ENCODE peak calls at places on chromosomes 3 and 15, in five cellular contexts. One of them, this sample, is unnamed.

GRCh38 chr3:83500422-83500821 is 1458.4 kb upstream of the CADM2 start:
- DNase-seq in IMR-90: no peak
- DNase-seq in heart left ventricle: no peak
- DNase-seq in fibroblast of lung: no peak
- DNase-seq in Panc1: no peak
- DNase-seq in this sample: no peak

GRCh38 chr3:59482001-59482400 is 432.2 kb upstream of the CFAP20DC start:
- DNase-seq in IMR-90: no peak
- DNase-seq in heart left ventricle: no peak
- DNase-seq in fibroblast of lung: no peak
- DNase-seq in Panc1: no peak
- DNase-seq in this sample: no peak

GRCh38 chr3:47163990-47164848 is at the start of gene SETD2:
- DNase-seq in IMR-90: peak; percentile 90
- DNase-seq in heart left ventricle: peak; percentile 96
- DNase-seq in fibroblast of lung: peak; percentile 92
- DNase-seq in Panc1: peak; percentile 39
- DNase-seq in this sample: peak; percentile 96

GRCh38 chr3:143934791-143935190 is 36.8 kb upstream of the DIPK2A start:
- DNase-seq in IMR-90: no peak
- DNase-seq in heart left ventricle: no peak
- DNase-seq in fibroblast of lung: no peak
- DNase-seq in Panc1: no peak
- DNase-seq in this sample: no peak

GRCh38 chr3:27960133-27960532 is 238.0 kb upstream of the EOMES start:
- DNase-seq in IMR-90: peak; percentile 1
- DNase-seq in heart left ventricle: no peak
- DNase-seq in fibroblast of lung: peak; percentile 41
- DNase-seq in Panc1: peak; percentile 22
- DNase-seq in this sample: no peak

GRCh38 chr15:80918440-80918839 is 71.2 kb downstream of the MESD start:
- DNase-seq in IMR-90: no peak
- DNase-seq in heart left ventricle: no peak
- DNase-seq in fibroblast of lung: no peak
- DNase-seq in Panc1: no peak
- DNase-seq in this sample: no peak

GRCh38 chr3:33044676-33045075 is 52.3 kb downstream of the GLB1 start:
- DNase-seq in IMR-90: no peak
- DNase-seq in heart left ventricle: no peak
- DNase-seq in fibroblast of lung: no peak
- DNase-seq in Panc1: no peak
- DNase-seq in this sample: no peak

GRCh38 chr3:120894285-120894684 is 13.7 kb upstream of the STXBP5L start:
- DNase-seq in IMR-90: no peak
- DNase-seq in heart left ventricle: no peak
- DNase-seq in fibroblast of lung: no peak
- DNase-seq in Panc1: no peak
- DNase-seq in this sample: no peak

GRCh38 chr3:132180337-132180791 is 136.8 kb upstream of the ACP3 start:
- DNase-seq in IMR-90: peak; percentile 66
- DNase-seq in heart left ventricle: no peak
- DNase-seq in fibroblast of lung: peak; percentile 76
- DNase-seq in Panc1: peak; percentile 45
- DNase-seq in this sample: no peak

GRCh38 chr3:139448104-139448503 is 28.2 kb downstream of the RBP2 start:
- DNase-seq in IMR-90: no peak
- DNase-seq in heart left ventricle: no peak
- DNase-seq in fibroblast of lung: no peak
- DNase-seq in Panc1: no peak
- DNase-seq in this sample: no peak

GRCh38 chr3:157132936-157133335 is 27.0 kb downstream of the CCNL1 start:
- DNase-seq in IMR-90: no peak
- DNase-seq in heart left ventricle: no peak
- DNase-seq in fibroblast of lung: no peak
- DNase-seq in Panc1: no peak
- DNase-seq in this sample: no peak
- H3K27ac ChIP-seq in IMR-90: no peak overlapping the region
- H3K27ac ChIP-seq in heart left ventricle: no peak overlapping the region
- H3K27ac ChIP-seq in fibroblast of lung: no peak overlapping the region
- H3K27ac ChIP-seq in Panc1: no peak overlapping the region
- H3K27ac ChIP-seq in this sample: peak overlapping the region; percentile 82

DNA sequence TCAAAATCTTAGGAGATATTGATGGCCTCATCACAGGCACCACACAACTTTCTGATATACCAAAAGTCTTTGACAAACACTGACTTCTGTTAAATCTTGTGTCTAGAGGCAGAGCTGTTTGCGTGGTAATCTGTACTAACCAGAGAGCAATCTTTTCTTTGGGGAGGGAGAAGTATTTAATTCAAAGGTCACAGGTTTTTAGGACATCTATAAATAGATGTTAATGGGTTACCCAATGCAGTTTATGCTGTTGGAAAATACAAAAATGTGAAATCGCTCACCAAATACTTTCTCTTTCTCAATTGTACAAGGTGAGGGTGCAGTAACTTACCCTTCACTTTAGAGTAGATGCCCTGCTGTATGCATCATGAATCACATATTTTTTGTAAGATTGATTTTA is 510.5 kb downstream of the NSUN3 start:
- DNase-seq in IMR-90: no peak
- DNase-seq in heart left ventricle: no peak
- DNase-seq in fibroblast of lung: no peak
- DNase-seq in Panc1: no peak
- DNase-seq in this sample: no peak
- H3K4me3 ChIP-seq in IMR-90: no peak overlapping the region
- H3K4me3 ChIP-seq in heart left ventricle: no peak overlapping the region
- H3K4me3 ChIP-seq in fibroblast of lung: no peak overlapping the region
- H3K4me3 ChIP-seq in Panc1: no peak overlapping the region
- H3K4me3 ChIP-seq in this sample: no peak overlapping the region

GRCh38 chr3:188052229-188052965 is 101.6 kb upstream of the LPP start:
- DNase-seq in IMR-90: peak; percentile 32
- DNase-seq in heart left ventricle: peak; percentile 86
- DNase-seq in fibroblast of lung: peak; percentile 62
- DNase-seq in Panc1: no peak
- DNase-seq in this sample: peak; percentile 83
- TF ChIP-seq CTCF in IMR-90: peak; percentile 26
- TF ChIP-seq CTCF in heart left ventricle: peak; percentile 62
- TF ChIP-seq CTCF in fibroblast of lung: peak; percentile 31
- TF ChIP-seq CTCF in Panc1: peak; percentile 9
- TF ChIP-seq CTCF in this sample: peak; percentile 70

DNA sequence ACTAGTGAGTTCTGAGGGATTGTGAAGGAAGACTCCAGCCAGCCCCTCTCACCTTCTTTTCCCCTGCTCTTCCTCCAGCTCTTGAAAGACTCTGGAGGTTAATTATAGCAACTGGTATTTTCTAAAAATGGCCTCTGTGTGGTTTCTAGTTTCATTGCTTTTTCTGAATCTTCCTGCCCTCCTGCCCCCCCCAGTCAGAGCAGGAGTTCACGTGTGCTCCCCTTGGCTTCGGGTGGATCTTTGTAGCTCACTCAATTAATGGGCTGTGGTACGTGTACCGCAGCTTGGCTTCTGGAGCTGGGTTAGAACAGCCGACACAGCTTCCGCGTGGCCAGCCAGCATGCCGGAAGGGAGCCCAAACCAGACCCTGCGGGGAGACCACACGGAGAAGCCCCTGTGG is 31.5 kb downstream of the TM2D3 start:
- DNase-seq in IMR-90: no peak
- DNase-seq in heart left ventricle: no peak
- DNase-seq in fibroblast of lung: no peak
- DNase-seq in Panc1: no peak
- DNase-seq in this sample: no peak
- H3K27ac ChIP-seq in IMR-90: no peak overlapping the region
- H3K27ac ChIP-seq in heart left ventricle: no peak overlapping the region
- H3K27ac ChIP-seq in fibroblast of lung: no peak overlapping the region
- H3K27ac ChIP-seq in Panc1: no peak overlapping the region
- H3K27ac ChIP-seq in this sample: no peak overlapping the region

GRCh38 chr15:21262851-21263400 is 177.4 kb downstream of the POTEB3 start:
- DNase-seq in IMR-90: no peak
- DNase-seq in heart left ventricle: no peak
- DNase-seq in fibroblast of lung: no peak
- DNase-seq in Panc1: no peak
- DNase-seq in this sample: no peak

GRCh38 chr15:21267231-21267630 is 173.1 kb downstream of the POTEB3 start:
- DNase-seq in IMR-90: no peak
- DNase-seq in heart left ventricle: no peak
- DNase-seq in fibroblast of lung: no peak
- DNase-seq in Panc1: no peak
- DNase-seq in this sample: no peak

GRCh38 chr15:21270474-21270873 is 169.8 kb downstream of the POTEB3 start:
- DNase-seq in IMR-90: no peak
- DNase-seq in heart left ventricle: no peak
- DNase-seq in fibroblast of lung: no peak
- DNase-seq in Panc1: no peak
- DNase-seq in this sample: no peak

GRCh38 chr15:21269121-21269520 is 171.2 kb downstream of the POTEB3 start:
- DNase-seq in IMR-90: no peak
- DNase-seq in heart left ventricle: no peak
- DNase-seq in fibroblast of lung: no peak
- DNase-seq in Panc1: no peak
- DNase-seq in this sample: no peak

GRCh38 chr15:21267686-21268395 is 172.5 kb downstream of the POTEB3 start:
- DNase-seq in IMR-90: no peak
- DNase-seq in heart left ventricle: no peak
- DNase-seq in fibroblast of lung: no peak
- DNase-seq in Panc1: no peak
- DNase-seq in this sample: no peak
- H3K4me3 ChIP-seq in IMR-90: no peak overlapping the region
- H3K4me3 ChIP-seq in heart left ventricle: no peak overlapping the region
- H3K4me3 ChIP-seq in fibroblast of lung: no peak overlapping the region
- H3K4me3 ChIP-seq in Panc1: no peak overlapping the region
- H3K4me3 ChIP-seq in this sample: no peak overlapping the region

GRCh38 chr15:50353999-50354837 is 780 bp downstream of the GABPB1 start:
- DNase-seq in IMR-90: peak; percentile 92
- DNase-seq in heart left ventricle: peak; percentile 36
- DNase-seq in fibroblast of lung: peak; percentile 92
- DNase-seq in Panc1: no peak
- DNase-seq in this sample: peak; percentile 22

GRCh38 chr15:50354838-50355611 is at the start of gene GABPB1:
- DNase-seq in IMR-90: peak; percentile 94
- DNase-seq in heart left ventricle: peak; percentile 91
- DNase-seq in fibroblast of lung: peak; percentile 98
- DNase-seq in Panc1: peak; percentile 82
- DNase-seq in this sample: peak; percentile 87

GRCh38 chr15:50355612-50355905 is 561 bp upstream of the GABPB1 start:
- DNase-seq in IMR-90: no peak
- DNase-seq in heart left ventricle: no peak
- DNase-seq in fibroblast of lung: no peak
- DNase-seq in Panc1: no peak
- DNase-seq in this sample: no peak

GRCh38 chr15:50355980-50356379 is 982 bp upstream of the GABPB1 start:
- DNase-seq in IMR-90: no peak
- DNase-seq in heart left ventricle: no peak
- DNase-seq in fibroblast of lung: peak; percentile 22
- DNase-seq in Panc1: no peak
- DNase-seq in this sample: no peak

DNA sequence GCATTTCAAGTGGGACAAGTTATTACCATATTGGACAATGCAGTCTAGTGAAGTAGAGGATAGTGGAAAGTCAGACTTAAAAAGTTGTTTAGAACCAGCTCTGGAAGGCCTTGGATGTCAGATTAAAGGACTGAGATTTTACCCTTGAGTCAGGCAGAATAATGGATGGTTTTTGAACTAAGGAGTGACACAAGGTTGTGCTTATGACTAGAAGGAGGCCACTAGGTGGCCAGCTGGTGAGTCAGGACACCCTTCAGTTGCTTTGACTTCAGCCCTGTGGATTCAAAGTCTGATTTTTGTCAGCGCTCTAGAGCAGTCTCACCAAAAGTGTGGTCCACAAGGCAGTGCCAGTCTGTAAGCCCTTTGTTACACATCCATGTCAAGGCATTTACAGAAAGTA is 3.8 kb upstream of the GABPB1 start:
- DNase-seq in IMR-90: peak; percentile 59
- DNase-seq in heart left ventricle: no peak
- DNase-seq in fibroblast of lung: peak; percentile 30
- DNase-seq in Panc1: no peak
- DNase-seq in this sample: no peak
- TF ChIP-seq CTCF in IMR-90: peak; percentile 25
- TF ChIP-seq CTCF in heart left ventricle: no peak
- TF ChIP-seq CTCF in fibroblast of lung: no peak
- TF ChIP-seq CTCF in Panc1: peak; percentile 72
- TF ChIP-seq CTCF in this sample: peak; percentile 37

DNA sequence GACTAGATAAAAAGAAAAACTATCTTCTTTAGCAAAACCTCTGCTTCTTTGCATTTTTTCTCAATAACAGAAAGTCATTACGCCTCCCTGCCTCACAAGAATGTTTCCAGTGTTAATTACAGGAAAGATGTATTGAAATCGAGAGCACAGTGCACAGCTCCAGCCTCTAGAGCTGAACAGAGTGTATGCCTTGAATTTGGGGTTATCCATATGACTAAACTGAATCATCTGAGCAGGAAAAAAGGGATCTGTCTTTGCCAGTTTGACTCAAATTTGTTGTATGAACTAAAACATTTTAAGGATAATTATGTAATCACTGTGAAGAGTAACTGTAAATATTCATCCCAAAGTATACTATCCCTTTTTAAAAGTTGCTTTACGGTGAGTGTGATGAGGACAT is 149.1 kb upstream of the CGNL1 start:
- DNase-seq in IMR-90: no peak
- DNase-seq in heart left ventricle: no peak
- DNase-seq in fibroblast of lung: no peak
- DNase-seq in Panc1: no peak
- DNase-seq in this sample: no peak
- H3K27ac ChIP-seq in IMR-90: no peak overlapping the region
- H3K27ac ChIP-seq in heart left ventricle: no peak overlapping the region
- H3K27ac ChIP-seq in fibroblast of lung: no peak overlapping the region
- H3K27ac ChIP-seq in Panc1: no peak overlapping the region
- H3K27ac ChIP-seq in this sample: no peak overlapping the region

DNA sequence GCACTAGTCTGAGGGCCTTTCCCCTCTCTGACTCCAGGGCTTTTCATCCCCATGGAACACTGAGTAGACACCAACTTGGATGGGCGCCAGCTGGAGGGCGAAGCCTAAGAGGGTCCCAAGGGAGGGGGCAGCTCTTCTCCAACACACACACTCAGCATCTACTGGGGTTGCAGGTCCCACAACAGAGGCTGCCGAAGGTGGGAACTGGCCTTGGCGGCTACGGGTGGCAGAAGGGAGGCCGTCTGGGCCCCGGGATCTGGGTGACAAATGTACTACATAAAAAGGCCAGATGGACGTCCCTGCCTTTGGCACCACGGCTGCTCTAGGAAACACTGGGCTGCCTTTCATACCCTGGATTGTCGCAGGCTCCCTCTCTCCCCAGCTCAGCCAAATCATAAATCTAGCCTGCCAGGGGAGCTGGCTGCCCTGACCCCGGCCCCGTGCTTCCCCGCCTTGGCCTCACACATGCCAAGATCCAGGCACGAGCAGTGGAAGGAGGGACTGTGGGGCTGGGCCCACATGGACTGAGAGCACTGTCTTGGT is 31.5 kb downstream of the SEMA5B start:
- DNase-seq in IMR-90: no peak
- DNase-seq in heart left ventricle: no peak
- DNase-seq in fibroblast of lung: no peak
- DNase-seq in Panc1: no peak
- DNase-seq in this sample: no peak
- H3K4me3 ChIP-seq in IMR-90: no peak overlapping the region
- H3K4me3 ChIP-seq in heart left ventricle: no peak overlapping the region
- H3K4me3 ChIP-seq in fibroblast of lung: no peak overlapping the region
- H3K4me3 ChIP-seq in Panc1: no peak overlapping the region
- H3K4me3 ChIP-seq in this sample: no peak overlapping the region

This sample was measured in left ventricle myocardium inferior.